ENCODE peak calls at places on chromosomes 3 and 15, in six cellular contexts. One of them, this sample, is unnamed.

GRCh38 chr15:29556385-29556784 is 265.9 kb downstream of the TJP1 start:
- DNase-seq in H54: no peak
- DNase-seq in ELR: no peak
- DNase-seq in HFFc6: peak
- DNase-seq in HCEC 1CT: peak
- DNase-seq in cardiac fibroblast: peak
- DNase-seq in this sample: no peak

GRCh38 chr3:20462226-20462625 is 276.2 kb upstream of the SGO1 start:
- DNase-seq in H54: no peak
- DNase-seq in ELR: no peak
- DNase-seq in HFFc6: no peak
- DNase-seq in HCEC 1CT: no peak
- DNase-seq in cardiac fibroblast: peak
- DNase-seq in this sample: no peak

GRCh38 chr15:100107606-100108225 is 234.1 kb downstream of the ADAMTS17 start:
- DNase-seq in H54: no peak
- DNase-seq in ELR: no peak
- DNase-seq in HFFc6: no peak
- DNase-seq in HCEC 1CT: no peak
- DNase-seq in cardiac fibroblast: no peak
- DNase-seq in this sample: no peak

GRCh38 chr3:147846854-147847453 is 437.8 kb downstream of the ZIC1 start:
- DNase-seq in H54: no peak
- DNase-seq in ELR: no peak
- DNase-seq in HFFc6: no peak
- DNase-seq in HCEC 1CT: no peak
- DNase-seq in cardiac fibroblast: no peak
- DNase-seq in this sample: no peak

GRCh38 chr15:64843996-64844395 is 2.3 kb downstream of the PLEKHO2 start:
- DNase-seq in H54: no peak
- DNase-seq in ELR: no peak
- DNase-seq in HFFc6: no peak
- DNase-seq in HCEC 1CT: no peak
- DNase-seq in cardiac fibroblast: no peak
- DNase-seq in this sample: no peak

GRCh38 chr15:65323071-65323511 is 18.6 kb downstream of the RNU5B-1 start:
- DNase-seq in H54: no peak
- DNase-seq in ELR: no peak
- DNase-seq in HFFc6: no peak
- DNase-seq in HCEC 1CT: no peak
- DNase-seq in cardiac fibroblast: peak
- DNase-seq in this sample: no peak

GRCh38 chr3:185631508-185632206 is 45.6 kb downstream of the SENP2 start:
- DNase-seq in H54: no peak
- DNase-seq in ELR: peak
- DNase-seq in HFFc6: no peak
- DNase-seq in HCEC 1CT: no peak
- DNase-seq in cardiac fibroblast: no peak
- DNase-seq in this sample: no peak

GRCh38 chr3:151169700-151170224 is 33.3 kb downstream of the GPR171 start:
- DNase-seq in H54: no peak
- DNase-seq in ELR: no peak
- DNase-seq in HFFc6: no peak
- DNase-seq in HCEC 1CT: no peak
- DNase-seq in cardiac fibroblast: no peak
- DNase-seq in this sample: no peak

This sample was measured in GM18507.